ENCODE peak calls at places on chromosome 22, in four cellular contexts. R is AG09309; C is lower leg skin; O is naive thymus-derived CD4-positive, alpha-beta T cell. D is an unnamed sample.

GRCh38 chr22:42922374-42923177 is 65.5 kb upstream of the ARFGAP3 start:
- DNase-seq in R (no peak), C (no peak), O (no peak), D (no peak)

GRCh38 chr22:23786261-23786710 is 480 bp upstream of the SMARCB1 start:
- DNase-seq in R (no peak), C (no peak), O (no peak), D (no peak)

GRCh38 chr22:26558246-26558895 is 31.6 kb downstream of the TPST2 start:
- DNase-seq in R (peak), C (no peak), O (no peak), D (peak)

GRCh38 chr22:48926663-48927062 is 901.0 kb downstream of the BRD1 start:
- DNase-seq in R (no peak), C (peak), O (no peak), D (no peak)

GRCh38 chr22:24355574-24355973 is 71.8 kb upstream of the ADORA2A start:
- DNase-seq in R (no peak), C (no peak), O (no peak), D (peak)

GRCh38 chr22:38469306-38469781 is 1.4 kb downstream of the KDELR3 start:
- DNase-seq in R (no peak), C (peak), O (no peak), D (no peak)

GRCh38 chr22:44202261-44202789 is 21.6 kb downstream of the PARVG start:
- DNase-seq in R (peak), C (peak), O (no peak), D (peak)

GRCh38 chr22:40524392-40525249 is 111.9 kb downstream of the MRTFA start:
- DNase-seq in R (no peak), C (no peak), O (no peak), D (peak)

GRCh38 chr22:38074181-38075104 is 9.5 kb downstream of the SLC16A8 start:
- DNase-seq in R (no peak), C (no peak), O (no peak), D (peak)

GRCh38 chr22:20154602-20155183 is 3.8 kb upstream of the CCDC188 start:
- DNase-seq in R (no peak), C (no peak), O (no peak), D (no peak)

GRCh38 chr22:49291169-49291568 is 536.5 kb downstream of the BRD1 start:
- DNase-seq in R (no peak), C (peak), O (no peak), D (no peak)

GRCh38 chr22:41779889-41780505 is 20.5 kb upstream of the CCDC134 start:
- DNase-seq in R (no peak), C (no peak), O (no peak), D (no peak)

GRCh38 chr22:27124336-27125023 is 467.1 kb downstream of the MIAT start:
- DNase-seq in R (no peak), C (no peak), O (no peak), D (no peak)

GRCh38 chr22:25120761-25121212 is 78.9 kb upstream of the CRYBB3 start:
- DNase-seq in R (no peak), C (no peak), O (no peak), D (no peak)

GRCh38 chr22:44325718-44326548 is 13.2 kb upstream of the SHISAL1 start:
- DNase-seq in R (peak), C (no peak), O (no peak), D (peak)

GRCh38 chr22:48944756-48945620 is 882.7 kb downstream of the BRD1 start:
- DNase-seq in R (no peak), C (peak), O (no peak), D (no peak)

GRCh38 chr22:22684605-22685561 is 40.5 kb downstream of the GGTLC2 start:
- DNase-seq in R (peak), C (no peak), O (no peak), D (peak)

GRCh38 chr22:46350111-46350510 is 14.6 kb downstream of the TRMU start:
- DNase-seq in R (no peak), C (no peak), O (no peak), D (no peak)

GRCh38 chr22:37669586-37669985 is 5.8 kb upstream of the LGALS1 start:
- DNase-seq in R (peak), C (no peak), O (no peak), D (no peak)

GRCh38 chr22:38967451-38968450 is 10.3 kb downstream of the APOBEC3A start:
- DNase-seq in R (no peak), C (no peak), O (no peak), D (no peak)

GRCh38 chr22:50184004-50184461 is 1.7 kb upstream of the TRABD start:
- DNase-seq in R (no peak), C (peak), O (no peak), D (peak)

GRCh38 chr22:50157976-50158375 is 12.6 kb upstream of the PANX2 start:
- DNase-seq in R (no peak), C (peak), O (no peak), D (no peak)

GRCh38 chr22:19058713-19059451 is 63.3 kb downstream of the DGCR2 start:
- DNase-seq in R (no peak), C (peak), O (no peak), D (no peak)

GRCh38 chr22:30829901-30830550 is 135.4 kb downstream of the OSBP2 start:
- DNase-seq in R (peak), C (peak), O (no peak), D (peak)

GRCh38 chr22:25409240-25409639 is 155.2 kb upstream of the GRK3 start:
- DNase-seq in R (no peak), C (peak), O (no peak), D (no peak)

GRCh38 chr22:37291559-37292298 is 9.4 kb downstream of the CYTH4 start:
- DNase-seq in R (no peak), C (no peak), O (no peak), D (no peak)

D was measured in cardiac fibroblast.